ENCODE peak calls at places on chromosomes 13 and 19, in nine cellular contexts. One of them, this sample, is unnamed.

GRCh38 chr19:55940306-55940705 is 7.3 kb upstream of the NLRP8 start:
- DNase-seq in H1: no peak
- DNase-seq in fibroblast of mammary gland: no peak
- DNase-seq in astrocyte of the spinal cord: no peak
- DNase-seq in SK-N-SH: no peak
- DNase-seq in esophagus squamous epithelium: no peak
- DNase-seq in uterus: no peak
- DNase-seq in ascending aorta: no peak
- DNase-seq in foreskin fibroblast: no peak
- DNase-seq in this sample: no peak

GRCh38 chr13:73691891-73692290 is 442.3 kb downstream of the KLF12 start:
- DNase-seq in H1: no peak
- DNase-seq in fibroblast of mammary gland: no peak
- DNase-seq in astrocyte of the spinal cord: no peak
- DNase-seq in SK-N-SH: no peak
- DNase-seq in esophagus squamous epithelium: no peak
- DNase-seq in uterus: no peak
- DNase-seq in ascending aorta: no peak
- DNase-seq in foreskin fibroblast: no peak
- DNase-seq in this sample: no peak

GRCh38 chr13:30982506-30982905 is 50.0 kb downstream of the TEX26 start:
- DNase-seq in H1: no peak
- DNase-seq in fibroblast of mammary gland: peak; percentile 23
- DNase-seq in astrocyte of the spinal cord: no peak
- DNase-seq in SK-N-SH: no peak
- DNase-seq in esophagus squamous epithelium: no peak
- DNase-seq in uterus: no peak
- DNase-seq in ascending aorta: no peak
- DNase-seq in foreskin fibroblast: no peak
- DNase-seq in this sample: no peak

GRCh38 chr13:112761701-112762689 is 72.2 kb downstream of the ATP11A start:
- DNase-seq in H1: no peak
- DNase-seq in fibroblast of mammary gland: peak; percentile 62
- DNase-seq in astrocyte of the spinal cord: no peak
- DNase-seq in SK-N-SH: no peak
- DNase-seq in esophagus squamous epithelium: no peak
- DNase-seq in uterus: no peak
- DNase-seq in ascending aorta: no peak
- DNase-seq in foreskin fibroblast: no peak
- DNase-seq in this sample: peak; percentile 47

GRCh38 chr13:59472134-59472533 is 691.6 kb downstream of the DIAPH3 start:
- DNase-seq in H1: no peak
- DNase-seq in fibroblast of mammary gland: peak; percentile 19
- DNase-seq in astrocyte of the spinal cord: peak; percentile 26
- DNase-seq in SK-N-SH: no peak
- DNase-seq in esophagus squamous epithelium: no peak
- DNase-seq in uterus: no peak
- DNase-seq in ascending aorta: no peak
- DNase-seq in foreskin fibroblast: no peak
- DNase-seq in this sample: peak; percentile 21

GRCh38 chr13:21338156-21338555 is 120.9 kb downstream of the ZDHHC20 start:
- DNase-seq in H1: no peak
- DNase-seq in fibroblast of mammary gland: no peak
- DNase-seq in astrocyte of the spinal cord: no peak
- DNase-seq in SK-N-SH: no peak
- DNase-seq in esophagus squamous epithelium: no peak
- DNase-seq in uterus: no peak
- DNase-seq in ascending aorta: no peak
- DNase-seq in foreskin fibroblast: no peak
- DNase-seq in this sample: no peak

GRCh38 chr19:2167896-2168618 is 4.3 kb downstream of the DOT1L start:
- DNase-seq in H1: no peak
- DNase-seq in fibroblast of mammary gland: peak; percentile 82
- DNase-seq in astrocyte of the spinal cord: peak; percentile 40
- DNase-seq in SK-N-SH: no peak
- DNase-seq in esophagus squamous epithelium: peak; percentile 49
- DNase-seq in uterus: peak; percentile 57
- DNase-seq in ascending aorta: peak; percentile 90
- DNase-seq in foreskin fibroblast: peak; percentile 90
- DNase-seq in this sample: peak; percentile 66

GRCh38 chr13:41670873-41671443 is 213.6 kb downstream of the RGCC start:
- DNase-seq in H1: no peak
- DNase-seq in fibroblast of mammary gland: no peak
- DNase-seq in astrocyte of the spinal cord: no peak
- DNase-seq in SK-N-SH: no peak
- DNase-seq in esophagus squamous epithelium: no peak
- DNase-seq in uterus: no peak
- DNase-seq in ascending aorta: no peak
- DNase-seq in foreskin fibroblast: no peak
- DNase-seq in this sample: no peak

DNA sequence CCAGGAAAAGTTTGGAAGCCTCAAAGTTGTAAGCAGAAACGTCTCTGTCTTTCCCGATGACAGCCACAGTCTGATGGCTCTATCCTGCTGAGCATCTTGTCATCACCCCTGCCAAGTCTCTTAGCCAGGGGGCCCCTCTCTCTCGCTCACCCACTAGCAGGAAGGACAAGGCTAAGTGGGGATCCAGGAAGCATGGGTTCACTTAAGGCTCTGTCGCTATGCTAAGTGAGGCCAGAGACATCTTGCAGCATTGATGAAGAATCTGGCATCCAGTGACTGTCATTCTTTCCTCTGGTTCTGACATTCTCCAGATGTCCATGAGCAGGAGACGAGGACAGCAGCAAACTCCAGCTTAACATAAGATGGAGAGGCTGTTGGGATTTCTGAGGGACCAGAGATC is 230.3 kb downstream of the TSHZ3 start:
- DNase-seq in H1: no peak
- DNase-seq in fibroblast of mammary gland: no peak
- DNase-seq in astrocyte of the spinal cord: no peak
- DNase-seq in SK-N-SH: no peak
- DNase-seq in esophagus squamous epithelium: no peak
- DNase-seq in uterus: no peak
- DNase-seq in ascending aorta: peak; percentile 13
- DNase-seq in foreskin fibroblast: no peak
- DNase-seq in this sample: no peak
- H3K4me3 ChIP-seq in H1: no peak overlapping the region
- H3K4me3 ChIP-seq in fibroblast of mammary gland: no peak overlapping the region
- H3K4me3 ChIP-seq in astrocyte of the spinal cord: no peak overlapping the region
- H3K4me3 ChIP-seq in SK-N-SH: no peak overlapping the region
- H3K4me3 ChIP-seq in esophagus squamous epithelium: no peak overlapping the region
- H3K4me3 ChIP-seq in uterus: no peak overlapping the region
- H3K4me3 ChIP-seq in ascending aorta: no peak overlapping the region
- H3K4me3 ChIP-seq in foreskin fibroblast: no peak overlapping the region
- H3K4me3 ChIP-seq in this sample: no peak overlapping the region

DNA sequence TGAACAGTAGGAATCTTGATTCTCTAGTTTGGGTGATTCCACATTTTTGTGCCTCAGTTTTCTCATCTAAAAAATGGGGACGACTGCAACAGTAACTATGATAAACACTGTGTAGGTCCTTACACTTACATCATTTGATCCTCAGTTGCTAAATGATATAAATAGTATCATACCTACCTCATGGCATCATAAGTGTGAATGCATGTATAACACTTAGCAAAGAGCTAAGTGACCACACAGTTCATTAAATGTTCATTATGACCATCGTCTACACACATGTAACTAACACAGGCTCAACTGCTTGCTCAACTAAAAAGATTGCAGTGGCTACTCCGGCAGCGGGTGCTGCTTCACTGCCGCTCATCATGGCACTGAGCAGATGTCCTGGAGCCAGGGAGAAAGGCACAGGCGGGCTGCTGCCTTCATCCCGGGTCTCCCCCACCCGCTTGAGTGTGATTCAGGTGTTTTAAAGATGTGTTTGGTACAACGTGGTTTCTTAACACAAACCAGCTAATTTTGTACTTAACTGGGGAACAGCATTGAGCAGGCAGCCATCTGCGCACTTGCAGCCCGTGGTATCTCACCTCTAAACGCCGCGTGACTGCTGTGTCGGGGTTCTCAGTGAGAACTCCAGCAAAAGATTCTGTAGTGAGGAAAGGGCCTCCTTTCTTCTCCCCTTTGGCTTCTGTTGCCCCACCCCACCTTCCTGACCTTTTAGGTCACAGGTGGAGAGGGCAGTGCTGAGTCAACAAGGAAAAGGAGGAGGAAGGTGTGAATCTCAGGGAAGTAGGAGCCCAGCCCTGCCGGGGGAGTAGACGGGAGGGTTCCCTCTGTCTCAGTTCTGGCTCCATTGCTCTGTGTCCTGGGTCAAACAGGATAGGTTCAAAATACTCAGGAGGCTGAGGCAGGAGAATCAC is 11.7 kb upstream of the ACTN4 start:
- DNase-seq in H1: no peak
- DNase-seq in fibroblast of mammary gland: no peak
- DNase-seq in astrocyte of the spinal cord: no peak
- DNase-seq in SK-N-SH: no peak
- DNase-seq in esophagus squamous epithelium: no peak
- DNase-seq in uterus: no peak
- DNase-seq in ascending aorta: no peak
- DNase-seq in foreskin fibroblast: no peak
- DNase-seq in this sample: no peak
- TF ChIP-seq CTCF in H1: no peak
- TF ChIP-seq CTCF in fibroblast of mammary gland: no peak
- TF ChIP-seq CTCF in astrocyte of the spinal cord: no peak
- TF ChIP-seq CTCF in SK-N-SH: no peak
- TF ChIP-seq CTCF in esophagus squamous epithelium: no peak
- TF ChIP-seq CTCF in uterus: no peak
- TF ChIP-seq CTCF in ascending aorta: no peak
- TF ChIP-seq CTCF in foreskin fibroblast: no peak
- TF ChIP-seq CTCF in this sample: no peak

DNA sequence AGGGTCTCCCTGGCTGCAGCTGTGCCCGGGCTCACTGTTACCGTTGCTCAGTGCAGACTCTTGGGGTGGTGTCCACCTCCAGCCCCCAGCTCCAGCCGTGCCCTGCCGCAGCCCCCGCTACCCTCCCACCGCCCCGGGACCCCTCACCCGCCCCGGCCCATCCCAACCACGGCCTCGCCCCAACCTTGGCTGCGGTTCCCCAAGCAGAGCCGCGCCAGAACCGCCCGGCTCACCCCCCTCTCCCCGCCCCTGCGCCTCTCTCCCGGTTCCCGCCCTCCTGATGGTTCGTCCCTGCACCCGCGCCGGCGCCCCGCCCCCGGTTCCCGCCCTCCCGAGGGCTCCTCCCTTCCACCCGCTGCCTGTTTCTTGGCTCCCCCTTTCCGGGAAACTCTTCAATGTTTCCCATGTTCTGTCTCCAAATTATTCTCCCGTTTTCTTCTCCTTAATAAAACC is 40.3 kb downstream of the ANKRD10 start:
- DNase-seq in H1: no peak
- DNase-seq in fibroblast of mammary gland: peak; percentile 58
- DNase-seq in astrocyte of the spinal cord: peak; percentile 72
- DNase-seq in SK-N-SH: peak; percentile 96
- DNase-seq in esophagus squamous epithelium: no peak
- DNase-seq in uterus: peak; percentile 91
- DNase-seq in ascending aorta: peak; percentile 93
- DNase-seq in foreskin fibroblast: peak; percentile 68
- DNase-seq in this sample: peak; percentile 63
- H3K4me3 ChIP-seq in H1: peak overlapping the region; percentile 57
- H3K4me3 ChIP-seq in fibroblast of mammary gland: peak overlapping the region; percentile 47
- H3K4me3 ChIP-seq in astrocyte of the spinal cord: peak overlapping the region; percentile 37
- H3K4me3 ChIP-seq in SK-N-SH: peak overlapping the region; percentile 42
- H3K4me3 ChIP-seq in esophagus squamous epithelium: peak overlapping the region; percentile 42
- H3K4me3 ChIP-seq in uterus: peak overlapping the region; percentile 35
- H3K4me3 ChIP-seq in ascending aorta: peak overlapping the region; percentile 61
- H3K4me3 ChIP-seq in foreskin fibroblast: peak overlapping the region; percentile 61
- H3K4me3 ChIP-seq in this sample: peak overlapping the region; percentile 28

GRCh38 chr19:48168689-48169088 is 1.5 kb downstream of the LIG1 start:
- DNase-seq in H1: no peak
- DNase-seq in fibroblast of mammary gland: no peak
- DNase-seq in astrocyte of the spinal cord: no peak
- DNase-seq in SK-N-SH: no peak
- DNase-seq in esophagus squamous epithelium: no peak
- DNase-seq in uterus: no peak
- DNase-seq in ascending aorta: no peak
- DNase-seq in foreskin fibroblast: no peak
- DNase-seq in this sample: no peak

GRCh38 chr19:48170817-48171347 is 402 bp downstream of the ZSWIM9 start:
- DNase-seq in H1: no peak
- DNase-seq in fibroblast of mammary gland: no peak
- DNase-seq in astrocyte of the spinal cord: no peak
- DNase-seq in SK-N-SH: peak; percentile 64
- DNase-seq in esophagus squamous epithelium: no peak
- DNase-seq in uterus: no peak
- DNase-seq in ascending aorta: no peak
- DNase-seq in foreskin fibroblast: no peak
- DNase-seq in this sample: no peak

GRCh38 chr19:48171584-48172170 is 1.2 kb downstream of the ZSWIM9 start:
- DNase-seq in H1: no peak
- DNase-seq in fibroblast of mammary gland: no peak
- DNase-seq in astrocyte of the spinal cord: no peak
- DNase-seq in SK-N-SH: no peak
- DNase-seq in esophagus squamous epithelium: no peak
- DNase-seq in uterus: no peak
- DNase-seq in ascending aorta: no peak
- DNase-seq in foreskin fibroblast: no peak
- DNase-seq in this sample: no peak

GRCh38 chr19:48169585-48169973 is 565 bp downstream of the LIG1 start:
- DNase-seq in H1: peak; percentile 77
- DNase-seq in fibroblast of mammary gland: peak; percentile 55
- DNase-seq in astrocyte of the spinal cord: peak; percentile 60
- DNase-seq in SK-N-SH: peak; percentile 97
- DNase-seq in esophagus squamous epithelium: peak; percentile 69
- DNase-seq in uterus: peak; percentile 71
- DNase-seq in ascending aorta: peak; percentile 80
- DNase-seq in foreskin fibroblast: peak; percentile 30
- DNase-seq in this sample: peak; percentile 71

GRCh38 chr19:48169974-48170803 is at the start of the genes LIG1 and ZSWIM9:
- DNase-seq in H1: peak; percentile 77
- DNase-seq in fibroblast of mammary gland: peak; percentile 92
- DNase-seq in astrocyte of the spinal cord: peak; percentile 96
- DNase-seq in SK-N-SH: peak; percentile 98
- DNase-seq in esophagus squamous epithelium: peak; percentile 84
- DNase-seq in uterus: peak; percentile 93
- DNase-seq in ascending aorta: peak; percentile 93
- DNase-seq in foreskin fibroblast: peak; percentile 93
- DNase-seq in this sample: peak; percentile 95
- TF ChIP-seq CTCF in H1: no peak
- TF ChIP-seq CTCF in fibroblast of mammary gland: no peak
- TF ChIP-seq CTCF in astrocyte of the spinal cord: peak; percentile 14
- TF ChIP-seq CTCF in SK-N-SH: no peak
- TF ChIP-seq CTCF in esophagus squamous epithelium: no peak
- TF ChIP-seq CTCF in uterus: peak; percentile 27
- TF ChIP-seq CTCF in ascending aorta: peak; percentile 14
- TF ChIP-seq CTCF in foreskin fibroblast: peak; percentile 5
- TF ChIP-seq CTCF in this sample: no peak

GRCh38 chr13:96552523-96552922 is 441.8 kb downstream of the OXGR1 start:
- DNase-seq in H1: no peak
- DNase-seq in fibroblast of mammary gland: no peak
- DNase-seq in astrocyte of the spinal cord: no peak
- DNase-seq in SK-N-SH: no peak
- DNase-seq in esophagus squamous epithelium: no peak
- DNase-seq in uterus: no peak
- DNase-seq in ascending aorta: no peak
- DNase-seq in foreskin fibroblast: no peak
- DNase-seq in this sample: no peak

DNA sequence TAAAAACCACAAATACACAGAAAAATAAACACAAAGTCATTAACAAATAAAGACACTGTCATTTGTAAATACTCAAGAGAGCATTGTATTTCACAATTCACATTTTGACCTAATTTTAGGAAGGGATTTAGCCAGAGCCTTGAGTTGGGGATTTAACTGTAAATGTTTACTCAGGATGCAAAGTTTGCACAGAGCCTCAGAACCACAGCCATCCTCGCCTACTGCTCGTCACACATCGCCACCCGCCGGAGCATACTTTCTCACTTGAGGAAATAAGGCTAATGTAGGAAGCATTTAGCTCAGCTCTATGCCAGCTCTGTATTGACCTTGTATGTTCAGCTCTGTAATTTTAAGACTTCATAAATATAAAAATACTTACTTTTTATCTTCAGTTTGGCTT is 442.7 kb downstream of the OXGR1 start:
- DNase-seq in H1: no peak
- DNase-seq in fibroblast of mammary gland: no peak
- DNase-seq in astrocyte of the spinal cord: no peak
- DNase-seq in SK-N-SH: no peak
- DNase-seq in esophagus squamous epithelium: no peak
- DNase-seq in uterus: no peak
- DNase-seq in ascending aorta: no peak
- DNase-seq in foreskin fibroblast: no peak
- DNase-seq in this sample: no peak
- H3K4me3 ChIP-seq in H1: no peak overlapping the region
- H3K4me3 ChIP-seq in fibroblast of mammary gland: no peak overlapping the region
- H3K4me3 ChIP-seq in astrocyte of the spinal cord: no peak overlapping the region
- H3K4me3 ChIP-seq in SK-N-SH: no peak overlapping the region
- H3K4me3 ChIP-seq in esophagus squamous epithelium: no peak overlapping the region
- H3K4me3 ChIP-seq in uterus: no peak overlapping the region
- H3K4me3 ChIP-seq in ascending aorta: no peak overlapping the region
- H3K4me3 ChIP-seq in foreskin fibroblast: no peak overlapping the region
- H3K4me3 ChIP-seq in this sample: no peak overlapping the region

This sample was measured in cardiac fibroblast.